ENCODE peak calls at places on chromosomes 6 and 20, in five cellular contexts. E is stimulated activated CD4-positive, alpha-beta T cell treated with anti-CD3 and anti-CD28 coated beads, Interleukin-12 subunit alpha, Interleukin-12 subunit beta, amount 100 ng/mL, for 4 hours; S is AG20443; W is hepatic stellate cell; B is colonic mucosa. Q is an unnamed sample.

GRCh38 chr6:160789263-160790027 is 87.4 kb downstream of the PLG start:
- DNase-seq in W (no peak), E (no peak), S (no peak), B (no peak), Q (no peak)

GRCh38 chr6:82248233-82248735 is 740 bp upstream of the IBTK start:
- DNase-seq in W (peak; percentile 12), E (no peak), B (peak; percentile 53), S (peak; percentile 72), Q (no peak)

GRCh38 chr20:47126709-47127108 is 229.8 kb downstream of the ZMYND8 start:
- DNase-seq in S (peak; percentile 52), B (no peak), W (no peak), E (no peak), Q (no peak)

GRCh38 chr6:167682546-167683027 is 144.1 kb upstream of the AFDN start:
- DNase-seq in S (no peak), B (no peak), W (no peak), E (no peak), Q (no peak)

GRCh38 chr6:35737413-35738211 is 780 bp downstream of the ARMC12 start:
- DNase-seq in E (no peak), S (peak; percentile 86), W (peak; percentile 85), B (peak; percentile 24), Q (no peak)

GRCh38 chr6:5730586-5731263 is 276.0 kb downstream of the NRN1 start:
- DNase-seq in B (no peak), E (no peak), S (peak; percentile 60), W (no peak), Q (no peak)

GRCh38 chr6:96899019-96899418 is 1.3 kb upstream of the NDUFAF4 start:
- DNase-seq in E (no peak), W (peak; percentile 16), B (peak; percentile 39), S (peak; percentile 46), Q (no peak)

GRCh38 chr6:135221042-135221441 is 39.9 kb downstream of the MYB start:
- DNase-seq in B (no peak), E (no peak), S (no peak), W (no peak), Q (no peak)

GRCh38 chr6:77650098-77650663 is 2.7 kb upstream of the MEI4 start:
- DNase-seq in W (no peak), B (no peak), E (no peak), S (peak; percentile 7), Q (peak; percentile 27)

GRCh38 chr6:106658469-106658868 is 29.1 kb downstream of the QRSL1 start:
- DNase-seq in W (no peak), B (no peak), S (no peak), E (no peak), Q (no peak)

GRCh38 chr6:12576389-12576788 is 140.2 kb upstream of the PHACTR1 start:
- DNase-seq in B (no peak), W (no peak), E (no peak), S (peak; percentile 19), Q (no peak)

GRCh38 chr6:155693573-155694428 is 238.2 kb upstream of the NOX3 start:
- DNase-seq in B (peak; percentile 51), S (no peak), E (no peak), W (no peak), Q (no peak)

GRCh38 chr6:135233676-135234491 is 52.8 kb downstream of the MYB start:
- DNase-seq in E (no peak), W (no peak), B (no peak), S (no peak), Q (no peak)

GRCh38 chr6:41654433-41655020 is 16.3 kb downstream of the MDFI start:
- DNase-seq in S (no peak), E (no peak), W (no peak), B (no peak), Q (no peak)

GRCh38 chr20:33318096-33318429 is 35.0 kb downstream of the BPIFB1 start:
- DNase-seq in W (no peak), E (no peak), S (no peak), B (no peak), Q (no peak)

GRCh38 chr6:72748759-72749158 is 126.9 kb downstream of the KCNQ5 start:
- DNase-seq in B (no peak), S (peak; percentile 76), E (no peak), W (peak; percentile 25), Q (no peak)

GRCh38 chr6:113184291-113184690 is 672.9 kb upstream of the MARCKS start:
- DNase-seq in E (no peak), S (peak; percentile 76), B (no peak), W (peak; percentile 15), Q (no peak)

GRCh38 chr6:90610671-90611542 is 24.0 kb upstream of the MAP3K7 start:
- DNase-seq in B (no peak), W (peak; percentile 25), E (peak; percentile 29), S (peak; percentile 63), Q (peak; percentile 55)

GRCh38 chr6:169362501-169363121 is 109.0 kb upstream of the THBS2 start:
- DNase-seq in S (peak; percentile 46), E (no peak), B (no peak), W (no peak), Q (no peak)

GRCh38 chr6:137724018-137724403 is 143.0 kb upstream of the TNFAIP3 start:
- DNase-seq in S (no peak), B (no peak), W (no peak), E (no peak), Q (no peak)

GRCh38 chr6:24802271-24803059 is 3.7 kb upstream of the ARMH2 start:
- DNase-seq in W (no peak), S (peak; percentile 16), E (no peak), B (no peak), Q (no peak)

GRCh38 chr6:2237001-2237400 is 8.4 kb downstream of the GMDS start:
- DNase-seq in S (peak; percentile 30), W (peak; percentile 70), E (no peak), B (no peak), Q (no peak)

GRCh38 chr20:45924391-45925261 is 9.9 kb upstream of the PCIF1 start:
- DNase-seq in B (peak; percentile 42), W (peak; percentile 61), S (peak; percentile 47), E (no peak), Q (no peak)

GRCh38 chr6:128672023-128672422 is 151.6 kb upstream of the PTPRK start:
- DNase-seq in W (no peak), B (no peak), S (no peak), E (no peak), Q (no peak)

GRCh38 chr6:136334853-136335252 is 45.2 kb upstream of the BCLAF1 start:
- DNase-seq in E (no peak), B (no peak), W (no peak), S (no peak), Q (no peak)

GRCh38 chr6:170011233-170012142 is 260.1 kb downstream of the ERMARD start:
- DNase-seq in S (no peak), W (no peak), E (no peak), B (peak; percentile 12), Q (peak; percentile 73)

GRCh38 chr6:44699082-44699481 is 311.6 kb downstream of the CDC5L start:
- DNase-seq in S (peak; percentile 66), B (no peak), W (no peak), E (no peak), Q (no peak)

GRCh38 chr6:72418495-72418894 is 203.4 kb upstream of the KCNQ5 start:
- DNase-seq in W (no peak), B (no peak), E (no peak), S (peak; percentile 64), Q (no peak)

GRCh38 chr6:87808005-87808757 is 106.1 kb upstream of the AKIRIN2 start:
- DNase-seq in S (peak; percentile 63), E (no peak), W (no peak), B (no peak), Q (no peak)

GRCh38 chr6:14371530-14371929 is 254.0 kb downstream of the CD83 start:
- DNase-seq in E (no peak), S (no peak), B (no peak), W (no peak), Q (no peak)

GRCh38 chr20:23314714-23315498 is 35.7 kb upstream of the NXT1 start:
- DNase-seq in B (no peak), W (no peak), E (no peak), S (no peak), Q (peak; percentile 61)